ENCODE peak calls at places on chromosomes 13 and 19, in five cellular contexts. Z, S, H, L and Q are unnamed samples.
A peak's percentile ranks its signal among the peaks of the same experiment; 100 is the strongest.

GRCh38 chr13:109479991-109480696 is 306.2 kb downstream of the IRS2 start:
- DNase-seq in Z (no peak), S (no peak), H (no peak), L (no peak), Q (no peak)

GRCh38 chr19:56097306-56097705 is 23.8 kb downstream of the ZNF787 start:
- DNase-seq in Z (no peak), S (peak; percentile 35), H (peak; percentile 46), L (no peak), Q (peak; percentile 35)

GRCh38 chr19:18746393-18747167 is 44.5 kb downstream of the COMP start:
- DNase-seq in Z (no peak), S (no peak), H (no peak), L (peak; percentile 25), Q (no peak)

GRCh38 chr19:33277434-33277833 is 24.9 kb downstream of the CEBPA start:
- DNase-seq in Z (peak; percentile 37), S (no peak), H (peak; percentile 45), L (no peak), Q (no peak)

GRCh38 chr19:2449019-2449418 is 7.7 kb downstream of the LMNB2 start:
- DNase-seq in Z (no peak), S (no peak), H (no peak), L (no peak), Q (no peak)

GRCh38 chr13:40130871-40131636 is 475.6 kb downstream of the COG6 start:
- DNase-seq in Z (no peak), S (no peak), H (no peak), L (no peak), Q (no peak)

GRCh38 chr19:29768166-29768565 is 43.6 kb upstream of the CCNE1 start:
- DNase-seq in Z (peak; percentile 48), S (no peak), H (no peak), L (no peak), Q (no peak)

GRCh38 chr13:91078093-91078679 is 269.3 kb upstream of the MIR17HG start:
- DNase-seq in Z (no peak), S (no peak), H (no peak), L (no peak), Q (no peak)

GRCh38 chr13:83065136-83065535 is 817.1 kb downstream of the SLITRK1 start:
- DNase-seq in Z (no peak), S (no peak), H (no peak), L (no peak), Q (no peak)

GRCh38 chr19:33876192-33876591 is 79.5 kb downstream of the KCTD15 start:
- DNase-seq in Z (no peak), S (no peak), H (no peak), L (no peak), Q (no peak)

GRCh38 chr13:44759723-44760360 is 183.7 kb upstream of the TSC22D1 start:
- DNase-seq in Z (no peak), S (no peak), H (no peak), L (peak; percentile 81), Q (no peak)

GRCh38 chr13:44759222-44759721 is 183.1 kb upstream of the TSC22D1 start:
- DNase-seq in Z (no peak), S (no peak), H (no peak), L (no peak), Q (no peak)

GRCh38 chr13:44760434-44760833 is 184.3 kb upstream of the TSC22D1 start:
- DNase-seq in Z (no peak), S (no peak), H (no peak), L (no peak), Q (no peak)

GRCh38 chr13:44757671-44758070 is 181.5 kb upstream of the TSC22D1 start:
- DNase-seq in Z (no peak), S (no peak), H (no peak), L (no peak), Q (no peak)

DNA sequence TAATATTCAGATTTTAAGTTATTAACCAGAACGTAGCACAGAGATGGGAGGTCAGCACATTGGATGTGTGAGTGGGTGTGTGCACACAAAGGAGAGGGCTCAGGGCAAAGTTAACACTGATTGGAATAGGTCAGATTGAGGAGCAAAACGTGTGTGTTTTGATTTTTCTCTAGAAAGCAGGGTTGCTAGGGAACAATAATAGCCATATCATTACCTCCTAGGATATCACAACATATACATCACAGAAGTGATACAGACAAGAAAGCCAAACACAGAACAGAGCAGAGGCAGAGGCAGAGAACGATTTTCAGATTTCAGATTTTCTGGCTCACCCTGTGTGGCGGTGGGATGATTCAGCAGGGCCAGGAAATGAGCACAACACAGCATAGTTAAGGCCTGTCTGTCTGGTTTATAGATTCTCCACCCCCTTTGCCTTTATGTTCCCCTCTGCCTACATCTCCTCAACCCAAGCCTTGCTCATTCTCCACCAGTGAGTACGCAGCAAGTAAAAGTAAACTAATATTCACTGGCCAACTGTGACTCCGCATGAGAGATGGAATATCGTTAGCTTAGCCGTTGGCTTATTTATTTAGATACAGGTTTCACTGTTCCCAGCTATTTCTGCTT is 182.6 kb upstream of the TSC22D1 start:
- DNase-seq in Z (no peak), S (no peak), H (no peak), L (no peak), Q (no peak)
- H3K27ac ChIP-seq in Z (no peak overlapping the region), S (no peak overlapping the region), H (no peak overlapping the region), L (peak overlapping the region; percentile 90), Q (no peak overlapping the region)

GRCh38 chr19:11347546-11347945 is 1.2 kb downstream of the CCDC159 start:
- DNase-seq in Z (no peak), S (no peak), H (no peak), L (no peak), Q (no peak)

GRCh38 chr19:11345122-11345752 is 831 bp downstream of the TMEM205 start:
- DNase-seq in Z (no peak), S (no peak), H (no peak), L (peak; percentile 46), Q (no peak)

GRCh38 chr19:11349171-11349570 is 2.9 kb downstream of the CCDC159 start:
- DNase-seq in Z (no peak), S (no peak), H (no peak), L (no peak), Q (no peak)

GRCh38 chr19:11342429-11342828 is 3.0 kb upstream of the RAB3D start:
- DNase-seq in Z (no peak), S (no peak), H (no peak), L (no peak), Q (no peak)

DNA sequence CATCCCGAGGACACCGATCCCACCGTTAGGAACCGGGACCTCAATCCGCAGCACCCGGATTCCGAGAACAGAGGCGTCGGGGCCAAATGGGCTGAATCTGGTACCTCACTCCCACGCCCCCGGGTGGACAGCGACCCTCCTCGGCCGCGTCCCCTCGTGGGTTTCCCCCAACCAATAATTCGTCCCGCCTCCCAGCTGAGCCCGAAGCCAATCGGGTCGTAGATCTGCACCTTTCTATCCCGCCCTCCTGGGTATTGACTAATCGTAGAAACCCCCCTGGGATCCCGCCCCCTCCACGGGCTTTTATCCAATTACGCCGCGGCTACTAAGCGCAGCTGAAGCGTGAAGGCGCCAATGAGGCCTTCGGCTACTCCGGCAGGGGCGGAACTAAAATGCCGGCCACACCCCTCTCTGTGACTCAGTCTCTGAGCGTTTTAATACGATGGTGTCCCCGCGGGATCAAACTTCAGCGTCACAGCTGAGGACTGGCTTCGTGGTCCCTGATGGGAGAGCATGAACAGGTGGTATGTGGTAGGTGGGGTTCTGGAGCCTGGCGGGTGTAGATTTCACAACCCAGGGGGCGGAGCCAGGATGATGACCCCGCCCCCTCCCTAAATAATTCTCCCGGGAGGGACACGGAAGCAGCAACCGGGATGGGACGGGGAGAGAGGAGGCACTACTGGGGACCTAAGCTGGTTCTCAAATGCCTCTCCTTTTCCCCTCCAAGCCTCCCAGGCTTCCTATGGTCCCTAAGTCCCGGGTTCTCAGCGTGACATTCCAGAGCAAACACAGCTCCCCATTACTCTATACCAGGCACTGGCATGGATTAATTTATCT is at the start of the genes CCDC159 and TMEM205:
- DNase-seq in Z (peak; percentile 95), S (peak; percentile 97), H (peak; percentile 99), L (peak; percentile 99), Q (peak; percentile 99)
- TF ChIP-seq CTCF in Z (no peak), S (no peak), H (no peak), L (no peak), Q (no peak)

GRCh38 chr19:27618006-27618405 is 1594.9 kb downstream of the UQCRFS1 start:
- DNase-seq in Z (no peak), S (no peak), H (no peak), L (no peak), Q (no peak)
- H3K9me3 ChIP-seq in Z (peaks cover 100% of the 10 kb centered on the region), S (peaks cover 100% of the 10 kb centered on the region), H (peaks cover 49% of the 10 kb centered on the region), L (no peaks in the 10 kb centered on the region), Q (peaks cover 34% of the 10 kb centered on the region)

GRCh38 chr19:11115895-11116446 is 26.7 kb downstream of the LDLR start:
- DNase-seq in Z (no peak), S (no peak), H (no peak), L (no peak), Q (no peak)
- H3K27ac ChIP-seq in Z (no peak overlapping the region), S (no peak overlapping the region), H (no peak overlapping the region), L (no peak overlapping the region), Q (no peak overlapping the region)